ENCODE peak calls at places on chromosomes 16 and 17, in five cellular contexts. One of them, this sample, is unnamed.

GRCh38 chr17:38598536-38598935 is 7.2 kb downstream of the SRCIN1 start:
- DNase-seq in A549: peak; percentile 86
- DNase-seq in fibroblast of lung: peak; percentile 79
- DNase-seq in heart left ventricle: no peak
- DNase-seq in heart right ventricle: no peak
- DNase-seq in this sample: peak; percentile 60

GRCh38 chr16:89987169-89987568 is 32.1 kb downstream of the DBNDD1 start:
- DNase-seq in A549: no peak
- DNase-seq in heart right ventricle: no peak
- DNase-seq in fibroblast of lung: no peak
- DNase-seq in heart left ventricle: no peak
- DNase-seq in this sample: no peak

GRCh38 chr17:42107597-42108576 is 4.6 kb downstream of the DHX58 start:
- DNase-seq in heart right ventricle: peak; percentile 56
- DNase-seq in A549: peak; percentile 88
- DNase-seq in heart left ventricle: peak; percentile 79
- DNase-seq in fibroblast of lung: peak; percentile 54
- DNase-seq in this sample: peak; percentile 95

GRCh38 chr17:1126327-1126726 is 53.5 kb downstream of the ABR start:
- DNase-seq in heart left ventricle: no peak
- DNase-seq in A549: no peak
- DNase-seq in heart right ventricle: no peak
- DNase-seq in fibroblast of lung: no peak
- DNase-seq in this sample: no peak

GRCh38 chr17:73064084-73064938 is 28.2 kb downstream of the SLC39A11 start:
- DNase-seq in fibroblast of lung: peak; percentile 17
- DNase-seq in heart right ventricle: peak; percentile 17
- DNase-seq in heart left ventricle: no peak
- DNase-seq in A549: no peak
- DNase-seq in this sample: no peak

GRCh38 chr17:18920911-18921441 is 31.0 kb upstream of the SLC5A10 start:
- DNase-seq in A549: no peak
- DNase-seq in fibroblast of lung: peak; percentile 58
- DNase-seq in heart left ventricle: no peak
- DNase-seq in heart right ventricle: no peak
- DNase-seq in this sample: no peak

GRCh38 chr17:59950049-59950448 is 14.5 kb downstream of the RNFT1 start:
- DNase-seq in heart right ventricle: no peak
- DNase-seq in A549: no peak
- DNase-seq in fibroblast of lung: no peak
- DNase-seq in heart left ventricle: no peak
- DNase-seq in this sample: no peak

GRCh38 chr16:14399397-14400284 is 230.4 kb downstream of the PARN start:
- DNase-seq in heart right ventricle: peak; percentile 29
- DNase-seq in A549: peak; percentile 61
- DNase-seq in heart left ventricle: peak; percentile 47
- DNase-seq in fibroblast of lung: peak; percentile 83
- DNase-seq in this sample: no peak

GRCh38 chr17:58377005-58377660 is 25.1 kb upstream of the SUPT4H1 start:
- DNase-seq in fibroblast of lung: no peak
- DNase-seq in heart left ventricle: no peak
- DNase-seq in A549: no peak
- DNase-seq in heart right ventricle: no peak
- DNase-seq in this sample: peak; percentile 47

GRCh38 chr17:73118876-73119485 is 26.5 kb upstream of the SLC39A11 start:
- DNase-seq in heart right ventricle: no peak
- DNase-seq in A549: no peak
- DNase-seq in fibroblast of lung: no peak
- DNase-seq in heart left ventricle: no peak
- DNase-seq in this sample: no peak

GRCh38 chr16:82684246-82684645 is 57.5 kb downstream of the CDH13 start:
- DNase-seq in A549: no peak
- DNase-seq in heart right ventricle: no peak
- DNase-seq in fibroblast of lung: peak; percentile 73
- DNase-seq in heart left ventricle: no peak
- DNase-seq in this sample: no peak

GRCh38 chr17:66540131-66540781 is 237.8 kb downstream of the PRKCA start:
- DNase-seq in heart right ventricle: peak; percentile 40
- DNase-seq in heart left ventricle: peak; percentile 50
- DNase-seq in fibroblast of lung: peak; percentile 95
- DNase-seq in A549: no peak
- DNase-seq in this sample: peak; percentile 52

GRCh38 chr17:54899721-54900456 is 763 bp upstream of the TOM1L1 start:
- DNase-seq in fibroblast of lung: no peak
- DNase-seq in A549: no peak
- DNase-seq in heart left ventricle: peak; percentile 17
- DNase-seq in heart right ventricle: no peak
- DNase-seq in this sample: no peak

GRCh38 chr17:7886227-7887037 is 2.2 kb upstream of the CHD3 start:
- DNase-seq in heart left ventricle: peak; percentile 32
- DNase-seq in fibroblast of lung: peak; percentile 22
- DNase-seq in heart right ventricle: peak; percentile 26
- DNase-seq in A549: peak; percentile 69
- DNase-seq in this sample: peak; percentile 53

GRCh38 chr17:67353929-67354557 is 12.3 kb downstream of the PSMD12 start:
- DNase-seq in A549: no peak
- DNase-seq in heart left ventricle: no peak
- DNase-seq in fibroblast of lung: no peak
- DNase-seq in heart right ventricle: no peak
- DNase-seq in this sample: no peak

GRCh38 chr16:74896389-74897370 is 88.2 kb downstream of the WDR59 start:
- DNase-seq in A549: peak; percentile 60
- DNase-seq in heart right ventricle: no peak
- DNase-seq in fibroblast of lung: peak; percentile 72
- DNase-seq in heart left ventricle: no peak
- DNase-seq in this sample: no peak

GRCh38 chr16:14286381-14287230 is 215.5 kb downstream of the MRTFB start:
- DNase-seq in heart right ventricle: no peak
- DNase-seq in fibroblast of lung: peak; percentile 33
- DNase-seq in A549: no peak
- DNase-seq in heart left ventricle: no peak
- DNase-seq in this sample: peak; percentile 39

GRCh38 chr17:56982312-56982711 is 4.4 kb downstream of the SCPEP1 start:
- DNase-seq in heart left ventricle: no peak
- DNase-seq in A549: no peak
- DNase-seq in fibroblast of lung: no peak
- DNase-seq in heart right ventricle: no peak
- DNase-seq in this sample: no peak

GRCh38 chr17:14052886-14053615 is 16.3 kb upstream of the COX10 start:
- DNase-seq in heart right ventricle: no peak
- DNase-seq in fibroblast of lung: peak; percentile 67
- DNase-seq in A549: no peak
- DNase-seq in heart left ventricle: no peak
- DNase-seq in this sample: no peak

GRCh38 chr17:44081681-44082080 is 11.1 kb downstream of the G6PC3 start:
- DNase-seq in fibroblast of lung: peak; percentile 46
- DNase-seq in A549: no peak
- DNase-seq in heart right ventricle: no peak
- DNase-seq in heart left ventricle: no peak
- DNase-seq in this sample: no peak

GRCh38 chr16:62038646-62039045 is 2.4 kb upstream of the CDH8 start:
- DNase-seq in heart left ventricle: no peak
- DNase-seq in A549: no peak
- DNase-seq in fibroblast of lung: no peak
- DNase-seq in heart right ventricle: no peak
- DNase-seq in this sample: no peak

GRCh38 chr16:678858-679807 is 1.1 kb upstream of the STUB1 start:
- DNase-seq in heart right ventricle: peak; percentile 74
- DNase-seq in heart left ventricle: peak; percentile 82
- DNase-seq in fibroblast of lung: peak; percentile 45
- DNase-seq in A549: no peak
- DNase-seq in this sample: peak; percentile 89

GRCh38 chr16:49546735-49547134 is 173.1 kb downstream of the C16orf78 start:
- DNase-seq in heart right ventricle: no peak
- DNase-seq in heart left ventricle: no peak
- DNase-seq in A549: no peak
- DNase-seq in fibroblast of lung: no peak
- DNase-seq in this sample: no peak

GRCh38 chr17:78266771-78267170 is 35.3 kb downstream of the TMEM235 start:
- DNase-seq in heart left ventricle: no peak
- DNase-seq in heart right ventricle: no peak
- DNase-seq in fibroblast of lung: no peak
- DNase-seq in A549: no peak
- DNase-seq in this sample: no peak

GRCh38 chr17:78267257-78268073 is 36.0 kb downstream of the TMEM235 start:
- DNase-seq in A549: no peak
- DNase-seq in heart left ventricle: no peak
- DNase-seq in heart right ventricle: no peak
- DNase-seq in fibroblast of lung: no peak
- DNase-seq in this sample: no peak

GRCh38 chr17:78268191-78268874 is 36.9 kb downstream of the TMEM235 start:
- DNase-seq in heart left ventricle: no peak
- DNase-seq in fibroblast of lung: no peak
- DNase-seq in A549: no peak
- DNase-seq in heart right ventricle: no peak
- DNase-seq in this sample: no peak

GRCh38 chr17:78265121-78265520 is 33.7 kb downstream of the TMEM235 start:
- DNase-seq in A549: no peak
- DNase-seq in heart right ventricle: no peak
- DNase-seq in fibroblast of lung: no peak
- DNase-seq in heart left ventricle: no peak
- DNase-seq in this sample: no peak

GRCh38 chr17:78266231-78266631 is 34.8 kb downstream of the TMEM235 start:
- DNase-seq in heart right ventricle: no peak
- DNase-seq in fibroblast of lung: no peak
- DNase-seq in A549: no peak
- DNase-seq in heart left ventricle: no peak
- DNase-seq in this sample: no peak
- H3K4me1 ChIP-seq in heart right ventricle: peaks cover 9% of the 10 kb centered on the region
- H3K4me1 ChIP-seq in fibroblast of lung: no peaks in the 10 kb centered on the region
- H3K4me1 ChIP-seq in A549: peaks cover 32% of the 10 kb centered on the region
- H3K4me1 ChIP-seq in heart left ventricle: peaks cover 10% of the 10 kb centered on the region
- H3K4me1 ChIP-seq in this sample: peaks cover 8% of the 10 kb centered on the region

GRCh38 chr16:28823291-28823718 is 506 bp downstream of the ATXN2L start:
- DNase-seq in heart left ventricle: no peak
- DNase-seq in heart right ventricle: no peak
- DNase-seq in A549: no peak
- DNase-seq in fibroblast of lung: no peak
- DNase-seq in this sample: no peak
- H3K4me1 ChIP-seq in heart left ventricle: peaks cover 12% of the 10 kb centered on the region
- H3K4me1 ChIP-seq in heart right ventricle: peaks cover 23% of the 10 kb centered on the region
- H3K4me1 ChIP-seq in A549: peaks cover 37% of the 10 kb centered on the region
- H3K4me1 ChIP-seq in fibroblast of lung: peaks cover 5% of the 10 kb centered on the region
- H3K4me1 ChIP-seq in this sample: peaks cover 23% of the 10 kb centered on the region

DNA sequence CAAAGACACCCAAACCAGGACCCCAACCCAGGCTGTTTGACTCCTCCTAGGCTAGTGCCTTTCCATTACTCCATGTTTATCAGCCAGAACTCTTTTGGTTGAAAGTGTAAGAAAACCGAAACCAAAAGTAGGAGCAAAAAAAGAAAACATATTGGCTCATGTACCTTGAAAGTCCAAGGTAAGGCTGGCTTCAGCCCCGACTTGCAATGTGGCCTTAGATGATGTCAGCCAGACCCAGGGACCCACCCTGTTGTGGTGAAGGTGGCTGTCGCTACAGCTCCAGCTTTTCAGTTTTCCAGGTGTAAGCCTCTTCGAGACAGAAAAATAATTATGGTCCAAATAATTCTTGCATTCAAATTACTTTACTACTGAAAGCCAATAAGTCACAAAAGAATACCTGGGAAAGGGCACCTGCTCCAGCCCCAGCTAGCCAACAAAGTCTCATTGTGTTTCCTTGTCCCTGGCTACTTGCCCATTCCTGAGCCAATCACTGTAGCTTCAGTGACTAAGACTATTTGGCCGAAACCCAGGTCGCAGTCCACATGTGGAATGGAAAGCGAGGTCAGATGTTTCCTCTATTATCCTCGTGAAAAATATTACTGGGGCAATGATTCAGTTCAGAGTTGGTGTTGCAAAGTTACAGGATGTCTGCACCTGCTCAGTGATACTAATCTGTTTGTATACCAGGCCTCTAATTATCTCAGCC is 20.7 kb downstream of the DNAH9 start:
- DNase-seq in A549: no peak
- DNase-seq in heart right ventricle: peak; percentile 47
- DNase-seq in heart left ventricle: peak; percentile 32
- DNase-seq in fibroblast of lung: no peak
- DNase-seq in this sample: peak; percentile 83
- H3K4me1 ChIP-seq in A549: no peaks in the 10 kb centered on the region
- H3K4me1 ChIP-seq in heart right ventricle: no peaks in the 10 kb centered on the region
- H3K4me1 ChIP-seq in heart left ventricle: no peaks in the 10 kb centered on the region
- H3K4me1 ChIP-seq in fibroblast of lung: no peaks in the 10 kb centered on the region
- H3K4me1 ChIP-seq in this sample: no peaks in the 10 kb centered on the region

DNA sequence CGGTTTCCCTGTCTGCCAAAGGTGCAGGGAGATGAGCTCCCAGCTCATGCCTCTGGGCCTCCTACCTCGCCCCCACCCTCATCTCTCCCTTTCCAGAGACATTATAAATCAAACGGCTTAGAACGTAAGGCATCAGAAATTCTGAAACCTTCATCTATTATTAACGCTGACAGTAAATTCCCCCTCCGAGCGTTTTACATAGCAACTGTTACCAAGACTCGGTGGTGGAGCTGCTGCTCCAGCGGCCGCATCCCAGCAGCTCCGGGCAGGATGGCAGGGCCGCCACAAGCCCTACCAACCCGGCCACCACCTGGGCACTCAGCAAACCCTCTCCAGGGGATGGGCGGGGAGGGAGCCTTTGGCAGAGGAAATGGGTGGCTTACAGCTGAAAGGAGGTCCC is 76.7 kb downstream of the RAI1 start:
- DNase-seq in heart left ventricle: no peak
- DNase-seq in fibroblast of lung: no peak
- DNase-seq in heart right ventricle: no peak
- DNase-seq in A549: no peak
- DNase-seq in this sample: no peak
- H3K4me1 ChIP-seq in heart left ventricle: peaks cover 7% of the 10 kb centered on the region
- H3K4me1 ChIP-seq in fibroblast of lung: peaks cover 2% of the 10 kb centered on the region
- H3K4me1 ChIP-seq in heart right ventricle: peaks cover 26% of the 10 kb centered on the region
- H3K4me1 ChIP-seq in A549: peaks cover 9% of the 10 kb centered on the region
- H3K4me1 ChIP-seq in this sample: peaks cover 8% of the 10 kb centered on the region

DNA sequence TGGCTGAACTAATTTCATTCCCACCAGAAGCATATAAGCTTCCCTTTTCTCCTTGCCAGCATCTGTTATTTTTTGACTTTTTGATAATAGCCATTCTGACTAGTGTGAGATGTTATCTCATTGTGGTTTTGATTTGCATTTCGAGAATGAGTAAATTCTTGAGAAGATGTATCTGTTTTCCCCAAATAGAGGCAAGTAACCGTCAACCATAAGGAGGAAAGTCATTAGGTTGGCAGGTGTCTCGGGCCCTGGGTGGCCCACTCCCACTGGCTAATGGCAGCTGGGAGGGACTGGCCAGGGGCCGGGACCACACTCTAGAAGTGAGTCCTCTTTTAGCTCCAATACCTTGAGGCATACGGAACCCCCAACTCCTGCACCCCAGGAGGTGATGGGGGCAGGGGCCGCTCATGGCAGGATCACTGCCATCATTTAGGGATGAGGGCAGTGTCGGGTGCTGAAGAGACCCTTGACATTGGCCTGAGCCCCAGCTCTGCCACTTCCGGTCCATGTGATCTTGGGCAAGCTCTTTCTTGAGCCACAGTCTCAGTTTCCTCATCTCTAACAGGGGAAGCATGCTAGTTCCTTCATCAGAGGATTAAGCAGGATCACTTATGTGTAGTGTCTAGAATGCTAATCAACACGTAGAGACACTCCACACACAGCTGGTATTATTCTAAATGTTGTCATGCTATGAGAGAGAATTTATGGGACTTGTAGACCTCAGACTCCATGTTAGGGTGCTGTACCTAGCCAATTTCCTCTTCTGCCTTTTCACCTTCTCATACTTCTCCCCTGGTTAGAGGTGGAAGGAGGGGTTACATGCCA is 44.3 kb downstream of the RGS9 start:
- DNase-seq in A549: no peak
- DNase-seq in fibroblast of lung: peak; percentile 31
- DNase-seq in heart right ventricle: no peak
- DNase-seq in heart left ventricle: no peak
- DNase-seq in this sample: no peak
- H3K4me1 ChIP-seq in A549: peaks cover 18% of the 10 kb centered on the region
- H3K4me1 ChIP-seq in fibroblast of lung: no peaks in the 10 kb centered on the region
- H3K4me1 ChIP-seq in heart right ventricle: no peaks in the 10 kb centered on the region
- H3K4me1 ChIP-seq in heart left ventricle: no peaks in the 10 kb centered on the region
- H3K4me1 ChIP-seq in this sample: no peaks in the 10 kb centered on the region

This sample was measured in mucosa of descending colon.